ENCODE peak calls at places on chromosomes 7 and 10, in seven cellular contexts. K is ovary; C is CD4-positive, alpha-beta T cell; D is cardiac muscle cell; F is HFFc6; B is IMR-90; J is thoracic aorta. V is an unnamed sample.
A peak's percentile ranks its signal among the peaks of the same experiment; 100 is the strongest.

GRCh38 chr7:150620061-150620460 is 12.1 kb downstream of the GIMAP6 start:
- DNase-seq in K (no peak), C (no peak), D (no peak), F (no peak), B (no peak), J (no peak), V (no peak)

GRCh38 chr10:124686707-124687376 is 57.3 kb downstream of the FAM53B start:
- DNase-seq in K (no peak), C (no peak), D (no peak), F (no peak), B (no peak), J (no peak), V (no peak)

GRCh38 chr10:76149182-76149581 is 717.8 kb downstream of the LRMDA start:
- DNase-seq in K (no peak), C (no peak), D (no peak), F (peak; percentile 17), B (no peak), J (no peak), V (no peak)

GRCh38 chr10:95694665-95695064 is 938 bp upstream of the TCTN3 start:
- DNase-seq in K (peak; percentile 22), C (no peak), D (no peak), F (no peak), B (no peak), J (no peak), V (no peak)

GRCh38 chr10:104928733-104929132 is 287.6 kb downstream of the SORCS3 start:
- DNase-seq in K (no peak), C (no peak), D (no peak), F (no peak), B (no peak), J (no peak), V (no peak)

GRCh38 chr10:101217450-101218281 is 11.6 kb downstream of the LBX1 start:
- DNase-seq in K (no peak), C (no peak), D (peak; percentile 89), F (no peak), B (peak; percentile 36), J (no peak), V (no peak)

GRCh38 chr7:44134943-44135628 is 6.0 kb downstream of the MYL7 start:
- DNase-seq in K (no peak), C (no peak), D (no peak), F (no peak), B (no peak), J (no peak), V (no peak)

GRCh38 chr7:54663186-54663585 is 95.8 kb downstream of the SEC61G start:
- DNase-seq in K (no peak), C (no peak), D (no peak), F (no peak), B (no peak), J (no peak), V (no peak)

GRCh38 chr7:95921543-95921942 is 149.2 kb downstream of the DYNC1I1 start:
- DNase-seq in K (no peak), C (no peak), D (no peak), F (no peak), B (no peak), J (no peak), V (no peak)

GRCh38 chr10:29130190-29130673 is 158.6 kb upstream of the LYZL1 start:
- DNase-seq in K (no peak), C (no peak), D (peak; percentile 55), F (peak; percentile 8), B (peak; percentile 51), J (no peak), V (no peak)

GRCh38 chr10:119454990-119455389 is 87.5 kb downstream of the RGS10 start:
- DNase-seq in K (no peak), C (no peak), D (no peak), F (no peak), B (no peak), J (no peak), V (no peak)

GRCh38 chr10:12340371-12340770 is 9.0 kb upstream of the CAMK1D start:
- DNase-seq in K (no peak), C (no peak), D (no peak), F (no peak), B (no peak), J (no peak), V (no peak)

GRCh38 chr7:46068159-46068558 is 147.1 kb upstream of the IGFBP3 start:
- DNase-seq in K (no peak), C (no peak), D (no peak), F (no peak), B (no peak), J (no peak), V (no peak)

GRCh38 chr7:45224832-45225231 is 67.2 kb downstream of the RAMP3 start:
- DNase-seq in K (no peak), C (no peak), D (peak; percentile 68), F (no peak), B (no peak), J (no peak), V (no peak)

GRCh38 chr7:43694399-43694748 is 34.9 kb downstream of the COA1 start:
- DNase-seq in K (no peak), C (no peak), D (no peak), F (peak; percentile 91), B (peak; percentile 92), J (no peak), V (no peak)

GRCh38 chr7:140557809-140558518 is 78.7 kb upstream of the MKRN1 start:
- DNase-seq in K (no peak), C (no peak), D (no peak), F (no peak), B (no peak), J (no peak), V (no peak)

GRCh38 chr10:75403144-75404022 is 1.8 kb upstream of the ZNF503 start:
- DNase-seq in K (peak; percentile 69), C (no peak), D (peak; percentile 74), F (no peak), B (no peak), J (no peak), V (no peak)

GRCh38 chr10:114174462-114175190 is 623 bp upstream of the CCDC186 start:
- DNase-seq in K (no peak), C (no peak), D (no peak), F (peak; percentile 12), B (peak; percentile 39), J (peak; percentile 22), V (no peak)
- TF ChIP-seq CTCF in K (no peak), C (no peak), D (no peak), F (no peak), B (no peak), J (no peak), V (no peak)

DNA sequence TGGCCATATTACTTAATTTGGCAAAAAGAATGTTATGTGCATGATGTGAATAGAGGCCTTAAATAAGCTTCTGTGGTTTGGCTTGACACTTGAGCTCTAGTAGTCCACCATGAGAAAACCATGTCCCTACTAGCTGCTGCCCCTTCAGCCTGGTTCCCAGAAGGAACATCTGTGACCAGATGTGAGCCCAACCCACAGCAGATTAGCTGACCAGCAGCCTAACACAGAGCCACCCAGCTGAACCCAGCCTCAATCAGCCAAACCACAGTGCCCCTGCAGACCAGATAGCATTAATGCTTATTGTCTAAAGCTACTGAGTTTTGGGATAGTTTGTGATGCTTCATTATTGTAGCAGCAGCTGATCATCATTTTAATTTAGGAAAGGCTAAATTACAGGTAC is 16.6 kb downstream of the JAZF1 start:
- DNase-seq in K (no peak), C (no peak), D (no peak), F (no peak), B (peak; percentile 91), J (no peak), V (no peak)
- TF ChIP-seq CTCF in K (no peak), C (no peak), D (no peak), F (peak; percentile 11), B (no peak), J (no peak), V (no peak)

GRCh38 chr10:103658049-103658577 is 164.6 kb downstream of the NEURL1 start:
- DNase-seq in K (no peak), C (no peak), D (no peak), F (no peak), B (no peak), J (no peak), V (no peak)

GRCh38 chr10:103659674-103660363 is 166.3 kb downstream of the NEURL1 start:
- DNase-seq in K (peak; percentile 76), C (no peak), D (no peak), F (peak; percentile 85), B (peak; percentile 91), J (no peak), V (peak; percentile 50)

GRCh38 chr10:103661951-103662405 is 168.5 kb downstream of the NEURL1 start:
- DNase-seq in K (no peak), C (no peak), D (no peak), F (peak; percentile 38), B (no peak), J (no peak), V (no peak)

GRCh38 chr10:103661198-103661950 is 167.9 kb downstream of the NEURL1 start:
- DNase-seq in K (peak; percentile 95), C (no peak), D (peak; percentile 95), F (peak; percentile 88), B (peak; percentile 94), J (peak; percentile 52), V (no peak)

GRCh38 chr10:103660364-103661197 is 167.1 kb downstream of the NEURL1 start:
- DNase-seq in K (no peak), C (no peak), D (no peak), F (peak; percentile 36), B (peak; percentile 48), J (no peak), V (no peak)
- TF ChIP-seq CTCF in K (no peak), C (no peak), D (no peak), F (no peak), B (peak; percentile 33), J (no peak), V (no peak)

DNA sequence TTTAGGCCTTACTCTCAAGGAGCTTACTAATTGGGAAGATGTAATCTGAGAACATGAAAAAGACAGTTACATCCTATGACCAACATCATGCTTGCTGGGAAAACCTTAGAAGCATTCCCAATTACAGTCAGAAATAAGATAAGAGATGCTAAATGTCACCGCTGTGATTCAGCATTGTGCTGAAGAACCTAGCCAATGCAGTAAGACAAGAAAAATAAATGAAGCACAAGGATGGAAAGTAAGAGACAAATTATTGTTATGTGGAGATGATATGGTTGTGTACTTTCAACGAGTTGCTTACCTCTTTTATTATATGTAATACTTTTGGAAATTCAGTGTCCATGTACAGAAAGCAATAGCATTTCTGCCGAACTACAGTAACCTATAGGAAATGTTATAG is 104.8 kb downstream of the RBM20 start:
- DNase-seq in K (no peak), C (no peak), D (no peak), F (no peak), B (no peak), J (no peak), V (no peak)
- TF ChIP-seq CTCF in K (no peak), C (no peak), D (no peak), F (no peak), B (no peak), J (no peak), V (no peak)

DNA sequence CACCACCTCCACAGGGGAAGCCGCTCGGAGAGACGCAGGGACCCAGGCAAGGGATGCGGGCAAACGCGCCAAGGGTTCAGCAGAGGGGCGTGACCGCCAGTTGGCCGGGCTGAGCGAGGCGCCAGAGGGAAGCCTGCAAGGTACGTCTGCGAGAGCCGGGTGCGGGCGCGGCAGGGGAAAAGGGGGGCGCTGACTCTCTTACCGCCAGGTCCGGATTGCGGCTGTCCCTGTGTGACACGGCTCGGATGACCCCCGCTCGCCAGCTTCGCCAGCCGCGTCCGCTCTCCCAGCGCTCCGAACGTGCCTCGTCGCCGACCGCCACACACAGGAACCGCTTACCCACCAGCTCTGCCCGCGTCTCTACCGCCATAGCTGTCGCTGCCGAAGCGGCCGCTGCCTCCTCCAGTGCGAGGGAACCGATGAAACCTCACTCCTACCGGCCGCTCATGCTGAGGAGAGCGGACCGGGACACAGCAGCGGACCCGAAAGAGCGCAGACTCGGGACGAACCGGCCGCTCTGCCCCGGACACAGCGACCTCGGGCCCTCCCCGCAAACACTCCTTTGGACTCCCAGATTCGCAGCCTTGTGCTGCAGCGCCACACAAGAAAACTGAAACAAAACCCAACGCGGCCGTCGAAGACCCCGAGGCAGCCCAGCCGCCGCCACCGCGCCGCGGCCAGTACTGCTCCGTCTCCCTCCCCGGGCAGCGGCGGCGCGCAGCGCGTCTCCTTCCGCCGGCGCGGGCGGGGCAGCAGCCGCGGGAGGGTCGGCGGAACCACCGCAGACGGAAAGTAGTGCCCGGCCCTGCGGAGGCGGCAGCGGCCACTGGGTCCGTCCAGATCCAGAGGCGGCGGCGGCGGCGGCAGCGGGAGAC is at the start of gene JMJD1C:
- DNase-seq in K (peak; percentile 82), C (peak; percentile 50), D (peak; percentile 90), F (peak; percentile 75), B (peak; percentile 84), J (peak; percentile 13), V (peak; percentile 64)
- TF ChIP-seq CTCF in K (no peak), C (no peak), D (no peak), F (peak; percentile 28), B (no peak), J (no peak), V (no peak)

V was measured in natural killer cell.